ENCODE peak calls at places on chromosomes 11 and 22, in four cellular contexts. One of them, this sample, is unnamed.

GRCh38 chr11:45455536-45455935 is 169.4 kb upstream of the SYT13 start:
- DNase-seq in PC-9: no peak
- DNase-seq in activated CD8-positive, alpha-beta T cell treated with anti-CD3 and anti-CD28 coated beads for 36 hours: no peak
- DNase-seq in cardiac fibroblast: peak; percentile 10
- DNase-seq in this sample: no peak

GRCh38 chr22:30906411-30906810 is 62.2 kb downstream of the MORC2 start:
- DNase-seq in cardiac fibroblast: no peak
- DNase-seq in activated CD8-positive, alpha-beta T cell treated with anti-CD3 and anti-CD28 coated beads for 36 hours: no peak
- DNase-seq in PC-9: no peak
- DNase-seq in this sample: no peak

GRCh38 chr11:65965986-65966762 is 4.6 kb downstream of the SART1 start:
- DNase-seq in PC-9: no peak
- DNase-seq in activated CD8-positive, alpha-beta T cell treated with anti-CD3 and anti-CD28 coated beads for 36 hours: no peak
- DNase-seq in cardiac fibroblast: no peak
- DNase-seq in this sample: no peak

GRCh38 chr11:64879226-64879900 is 942 bp upstream of the EHD1 start:
- DNase-seq in PC-9: no peak
- DNase-seq in cardiac fibroblast: no peak
- DNase-seq in activated CD8-positive, alpha-beta T cell treated with anti-CD3 and anti-CD28 coated beads for 36 hours: no peak
- DNase-seq in this sample: no peak

GRCh38 chr11:12900496-12900895 is 108.6 kb upstream of the RASSF10 start:
- DNase-seq in cardiac fibroblast: peak; percentile 97
- DNase-seq in activated CD8-positive, alpha-beta T cell treated with anti-CD3 and anti-CD28 coated beads for 36 hours: no peak
- DNase-seq in PC-9: peak; percentile 55
- DNase-seq in this sample: no peak

GRCh38 chr11:108121274-108122155 is at the start of gene ACAT1:
- DNase-seq in activated CD8-positive, alpha-beta T cell treated with anti-CD3 and anti-CD28 coated beads for 36 hours: peak; percentile 98
- DNase-seq in cardiac fibroblast: peak; percentile 90
- DNase-seq in PC-9: peak; percentile 88
- DNase-seq in this sample: peak; percentile 96

GRCh38 chr11:117878314-117878938 is 2.0 kb upstream of the FXYD6 start:
- DNase-seq in PC-9: no peak
- DNase-seq in cardiac fibroblast: no peak
- DNase-seq in activated CD8-positive, alpha-beta T cell treated with anti-CD3 and anti-CD28 coated beads for 36 hours: no peak
- DNase-seq in this sample: no peak

GRCh38 chr11:65961267-65962135 is at the start of gene SART1:
- DNase-seq in cardiac fibroblast: peak; percentile 98
- DNase-seq in activated CD8-positive, alpha-beta T cell treated with anti-CD3 and anti-CD28 coated beads for 36 hours: peak; percentile 98
- DNase-seq in PC-9: peak; percentile 94
- DNase-seq in this sample: peak; percentile 95

GRCh38 chr11:60858731-60859464 is 3.1 kb upstream of the PTGDR2 start:
- DNase-seq in activated CD8-positive, alpha-beta T cell treated with anti-CD3 and anti-CD28 coated beads for 36 hours: peak; percentile 30
- DNase-seq in PC-9: peak; percentile 23
- DNase-seq in cardiac fibroblast: no peak
- DNase-seq in this sample: no peak

GRCh38 chr11:97610000-97610399 is 1220.2 kb downstream of the JRKL start:
- DNase-seq in cardiac fibroblast: peak; percentile 56
- DNase-seq in PC-9: no peak
- DNase-seq in activated CD8-positive, alpha-beta T cell treated with anti-CD3 and anti-CD28 coated beads for 36 hours: no peak
- DNase-seq in this sample: no peak

GRCh38 chr11:61551630-61552029 is 29.2 kb downstream of the SYT7 start:
- DNase-seq in PC-9: no peak
- DNase-seq in cardiac fibroblast: peak; percentile 25
- DNase-seq in activated CD8-positive, alpha-beta T cell treated with anti-CD3 and anti-CD28 coated beads for 36 hours: no peak
- DNase-seq in this sample: peak; percentile 49

DNA sequence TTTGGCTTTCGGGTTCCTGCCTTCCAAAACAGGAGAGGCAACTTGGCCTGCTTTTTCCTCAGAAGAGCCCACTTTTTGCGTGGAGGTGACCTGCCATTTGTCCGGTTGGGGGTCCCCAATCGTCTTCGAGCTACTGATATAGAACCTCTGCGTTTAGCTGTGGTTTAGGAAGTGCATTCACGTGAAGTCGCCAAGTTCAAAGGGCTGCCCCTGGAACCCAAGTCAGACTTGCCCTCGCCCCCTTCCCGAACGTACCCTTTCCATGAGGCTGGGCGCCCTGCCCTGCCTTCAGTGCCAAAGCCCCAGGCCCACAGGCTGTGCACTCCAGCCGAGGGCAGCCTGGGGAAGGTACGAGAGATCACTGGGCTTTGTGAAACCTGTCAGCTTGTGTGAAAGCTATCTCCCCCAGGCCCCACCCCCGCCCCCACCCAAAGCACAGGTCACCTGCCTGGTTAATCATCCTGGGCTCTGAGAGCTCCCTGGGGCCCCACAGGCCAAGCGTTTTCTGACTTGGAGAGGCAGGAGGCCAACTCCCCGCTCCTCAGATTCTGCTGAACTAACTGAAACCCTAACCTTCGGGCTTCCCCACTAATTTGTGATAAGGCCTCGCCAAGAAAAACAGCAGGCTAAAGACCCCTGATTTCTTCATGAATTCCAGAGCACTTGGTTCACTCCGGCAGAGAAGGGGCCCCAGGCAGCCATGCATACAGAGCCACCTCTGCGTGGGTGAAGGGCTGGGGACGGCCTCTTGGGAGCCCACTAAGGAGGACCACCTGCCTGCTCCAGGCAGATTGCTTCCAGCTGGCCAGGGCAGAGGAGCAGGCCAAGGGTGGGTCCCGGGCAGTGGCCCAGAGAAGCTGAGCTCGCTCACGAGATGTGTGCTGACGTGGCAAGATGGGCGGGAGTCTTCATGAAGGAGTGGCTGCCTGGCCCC is 25.8 kb upstream of the KCNQ1OT1 start:
- DNase-seq in PC-9: no peak
- DNase-seq in activated CD8-positive, alpha-beta T cell treated with anti-CD3 and anti-CD28 coated beads for 36 hours: no peak
- DNase-seq in cardiac fibroblast: peak; percentile 36
- DNase-seq in this sample: no peak
- TF ChIP-seq CTCF in PC-9: no peak
- TF ChIP-seq CTCF in activated CD8-positive, alpha-beta T cell treated with anti-CD3 and anti-CD28 coated beads for 36 hours: no peak
- TF ChIP-seq CTCF in cardiac fibroblast: no peak
- TF ChIP-seq CTCF in this sample: no peak

GRCh38 chr11:23555085-23555484 is 694.8 kb upstream of the CCDC179 start:
- DNase-seq in cardiac fibroblast: peak; percentile 73
- DNase-seq in PC-9: no peak
- DNase-seq in activated CD8-positive, alpha-beta T cell treated with anti-CD3 and anti-CD28 coated beads for 36 hours: no peak
- DNase-seq in this sample: no peak

GRCh38 chr11:23556163-23556750 is 696.0 kb upstream of the CCDC179 start:
- DNase-seq in cardiac fibroblast: no peak
- DNase-seq in PC-9: no peak
- DNase-seq in activated CD8-positive, alpha-beta T cell treated with anti-CD3 and anti-CD28 coated beads for 36 hours: no peak
- DNase-seq in this sample: no peak

GRCh38 chr11:23554002-23554401 is 693.7 kb upstream of the CCDC179 start:
- DNase-seq in activated CD8-positive, alpha-beta T cell treated with anti-CD3 and anti-CD28 coated beads for 36 hours: no peak
- DNase-seq in cardiac fibroblast: no peak
- DNase-seq in PC-9: no peak
- DNase-seq in this sample: no peak
- TF ChIP-seq CTCF in activated CD8-positive, alpha-beta T cell treated with anti-CD3 and anti-CD28 coated beads for 36 hours: no peak
- TF ChIP-seq CTCF in cardiac fibroblast: no peak
- TF ChIP-seq CTCF in PC-9: peak; percentile 33
- TF ChIP-seq CTCF in this sample: no peak

DNA sequence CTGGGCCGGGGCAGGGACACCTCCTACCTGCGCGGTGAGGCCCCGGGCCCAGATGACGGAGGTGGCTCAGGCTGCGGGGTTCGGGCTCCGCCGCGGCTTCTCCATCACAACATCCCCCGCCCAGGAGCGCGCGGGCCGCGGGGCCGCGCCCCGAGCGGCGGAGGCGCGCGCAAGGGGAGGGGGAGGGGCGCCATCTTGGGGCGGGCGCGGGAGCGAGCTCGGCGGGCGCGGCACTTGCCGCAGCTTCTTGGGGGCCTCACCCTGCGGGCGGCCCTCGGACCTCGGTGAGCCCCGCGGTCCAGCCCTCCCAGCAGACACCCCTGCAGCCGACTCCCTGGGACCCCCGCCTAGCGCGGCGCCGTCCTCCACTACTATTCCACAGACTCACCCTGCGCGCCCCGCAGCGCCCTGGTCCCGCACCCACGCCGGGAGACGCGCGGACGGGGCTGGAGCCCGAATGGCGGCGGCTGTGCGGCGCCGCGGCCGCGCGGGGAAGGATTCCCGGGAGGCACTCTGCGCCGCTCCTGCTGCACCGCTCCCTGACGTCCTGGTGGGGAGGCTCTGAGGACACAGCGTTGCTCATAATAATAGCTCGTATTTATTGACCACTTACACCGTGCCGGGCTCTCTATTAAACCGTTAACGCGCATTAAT is at the start of gene APBB1:
- DNase-seq in cardiac fibroblast: peak; percentile 46
- DNase-seq in PC-9: no peak
- DNase-seq in activated CD8-positive, alpha-beta T cell treated with anti-CD3 and anti-CD28 coated beads for 36 hours: peak; percentile 69
- DNase-seq in this sample: peak; percentile 61
- TF ChIP-seq CTCF in cardiac fibroblast: peak; percentile 24
- TF ChIP-seq CTCF in PC-9: no peak
- TF ChIP-seq CTCF in activated CD8-positive, alpha-beta T cell treated with anti-CD3 and anti-CD28 coated beads for 36 hours: no peak
- TF ChIP-seq CTCF in this sample: no peak

GRCh38 chr11:30345644-30346043 is 22.7 kb downstream of the ARL14EP start:
- DNase-seq in activated CD8-positive, alpha-beta T cell treated with anti-CD3 and anti-CD28 coated beads for 36 hours: no peak
- DNase-seq in cardiac fibroblast: no peak
- DNase-seq in PC-9: no peak
- DNase-seq in this sample: no peak
- TF ChIP-seq CTCF in activated CD8-positive, alpha-beta T cell treated with anti-CD3 and anti-CD28 coated beads for 36 hours: no peak
- TF ChIP-seq CTCF in cardiac fibroblast: no peak
- TF ChIP-seq CTCF in PC-9: no peak
- TF ChIP-seq CTCF in this sample: no peak

DNA sequence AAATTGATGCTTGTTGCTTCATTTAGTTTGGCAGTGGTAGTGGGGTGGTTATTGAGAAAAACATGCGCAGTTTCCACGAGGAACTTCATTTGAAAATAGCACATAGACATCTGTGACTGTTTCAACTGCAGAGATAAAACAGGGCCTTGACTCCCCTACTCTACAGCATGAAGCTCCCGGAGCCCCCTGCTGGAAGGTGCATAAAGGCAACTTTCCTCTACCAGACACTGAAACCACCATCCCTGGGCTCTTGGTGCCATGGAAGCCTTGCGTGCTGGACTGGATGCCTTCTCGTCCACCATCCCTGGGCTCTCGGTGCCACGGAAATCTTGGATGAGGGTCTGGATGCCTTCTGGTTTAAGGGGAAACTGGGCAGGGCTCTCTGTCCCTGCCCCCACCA is 195.8 kb downstream of the CSNK2A3 start:
- DNase-seq in activated CD8-positive, alpha-beta T cell treated with anti-CD3 and anti-CD28 coated beads for 36 hours: peak; percentile 64
- DNase-seq in PC-9: no peak
- DNase-seq in cardiac fibroblast: peak; percentile 25
- DNase-seq in this sample: peak; percentile 36
- TF ChIP-seq CTCF in activated CD8-positive, alpha-beta T cell treated with anti-CD3 and anti-CD28 coated beads for 36 hours: peak; percentile 46
- TF ChIP-seq CTCF in PC-9: peak; percentile 31
- TF ChIP-seq CTCF in cardiac fibroblast: peak; percentile 51
- TF ChIP-seq CTCF in this sample: no peak

GRCh38 chr22:37953062-37953436 is 352 bp downstream of the C22orf23 start:
- DNase-seq in cardiac fibroblast: no peak
- DNase-seq in PC-9: peak; percentile 37
- DNase-seq in activated CD8-positive, alpha-beta T cell treated with anti-CD3 and anti-CD28 coated beads for 36 hours: no peak
- DNase-seq in this sample: peak; percentile 9

GRCh38 chr22:37957232-37957631 is 3.7 kb downstream of the POLR2F start:
- DNase-seq in PC-9: no peak
- DNase-seq in activated CD8-positive, alpha-beta T cell treated with anti-CD3 and anti-CD28 coated beads for 36 hours: no peak
- DNase-seq in cardiac fibroblast: no peak
- DNase-seq in this sample: no peak

GRCh38 chr22:37953437-37954179 is at the start of the genes C22orf23 and POLR2F:
- DNase-seq in activated CD8-positive, alpha-beta T cell treated with anti-CD3 and anti-CD28 coated beads for 36 hours: peak; percentile 98
- DNase-seq in PC-9: peak; percentile 91
- DNase-seq in cardiac fibroblast: peak; percentile 96
- DNase-seq in this sample: peak; percentile 93

DNA sequence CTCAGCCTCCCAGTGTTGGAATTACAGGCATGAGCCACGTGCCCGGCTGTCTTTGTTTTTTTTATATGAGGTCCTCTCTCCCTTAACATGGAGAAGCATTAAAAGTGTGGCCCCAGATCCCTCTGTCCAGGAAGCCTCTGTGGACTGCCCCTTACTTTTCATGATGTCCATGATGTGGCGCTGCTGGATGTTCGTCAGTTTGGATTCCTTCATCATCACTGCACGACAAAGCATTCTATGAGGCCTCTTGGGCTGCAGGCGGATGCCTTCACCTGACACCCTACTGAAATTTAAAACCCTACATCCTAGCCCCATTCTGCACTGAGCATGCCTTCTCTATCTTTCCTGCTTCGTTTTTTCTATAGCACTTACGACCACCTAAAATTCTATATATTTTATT is 2.1 kb downstream of the C22orf23 start:
- DNase-seq in PC-9: no peak
- DNase-seq in activated CD8-positive, alpha-beta T cell treated with anti-CD3 and anti-CD28 coated beads for 36 hours: no peak
- DNase-seq in cardiac fibroblast: peak; percentile 30
- DNase-seq in this sample: no peak
- TF ChIP-seq CTCF in PC-9: no peak
- TF ChIP-seq CTCF in activated CD8-positive, alpha-beta T cell treated with anti-CD3 and anti-CD28 coated beads for 36 hours: no peak
- TF ChIP-seq CTCF in cardiac fibroblast: no peak
- TF ChIP-seq CTCF in this sample: no peak

DNA sequence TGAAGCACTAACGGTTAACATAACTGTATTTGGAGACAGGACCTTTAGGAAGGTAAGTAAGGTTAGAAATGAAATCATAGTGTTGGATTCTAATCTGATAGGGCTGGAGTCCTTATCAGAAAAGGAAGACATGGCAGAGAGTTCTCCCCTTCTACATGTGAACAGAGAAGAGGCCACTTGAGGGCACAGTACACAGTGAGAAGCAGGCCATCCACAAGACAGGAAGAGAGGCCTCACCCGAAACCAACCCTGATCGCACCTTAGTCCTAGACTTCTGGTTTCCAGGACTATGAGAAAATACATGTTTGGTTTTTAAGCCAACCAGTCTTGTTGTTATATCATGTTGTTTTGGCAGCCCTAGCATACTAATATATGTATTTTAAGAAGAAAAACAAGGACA is 170.0 kb downstream of the LRRC4C start:
- DNase-seq in activated CD8-positive, alpha-beta T cell treated with anti-CD3 and anti-CD28 coated beads for 36 hours: no peak
- DNase-seq in cardiac fibroblast: no peak
- DNase-seq in PC-9: no peak
- DNase-seq in this sample: no peak
- TF ChIP-seq CTCF in activated CD8-positive, alpha-beta T cell treated with anti-CD3 and anti-CD28 coated beads for 36 hours: no peak
- TF ChIP-seq CTCF in cardiac fibroblast: no peak
- TF ChIP-seq CTCF in PC-9: no peak
- TF ChIP-seq CTCF in this sample: no peak

DNA sequence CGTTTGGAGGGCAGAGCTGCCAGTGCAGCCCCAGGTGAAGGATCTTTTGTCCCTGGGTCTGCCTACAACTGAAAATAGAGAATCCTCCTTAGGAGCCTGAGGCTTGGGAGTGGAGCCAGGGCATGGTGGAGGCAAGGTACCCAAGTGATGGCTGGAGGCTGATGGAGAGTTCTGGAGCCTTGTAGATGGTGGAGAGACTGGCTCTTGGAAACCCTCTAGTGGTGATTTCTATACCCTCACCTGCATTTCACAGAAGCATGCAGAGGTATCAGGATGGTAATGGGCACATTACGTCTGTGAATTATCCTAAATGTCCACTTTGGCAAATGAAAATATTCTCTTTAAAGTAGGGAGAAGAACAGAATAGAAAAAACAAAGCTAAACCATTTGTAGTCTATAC is 44.4 kb downstream of the INSC start:
- DNase-seq in cardiac fibroblast: peak; percentile 74
- DNase-seq in activated CD8-positive, alpha-beta T cell treated with anti-CD3 and anti-CD28 coated beads for 36 hours: no peak
- DNase-seq in PC-9: no peak
- DNase-seq in this sample: peak; percentile 12
- TF ChIP-seq CTCF in cardiac fibroblast: peak; percentile 78
- TF ChIP-seq CTCF in activated CD8-positive, alpha-beta T cell treated with anti-CD3 and anti-CD28 coated beads for 36 hours: peak; percentile 48
- TF ChIP-seq CTCF in PC-9: peak; percentile 57
- TF ChIP-seq CTCF in this sample: peak; percentile 46

This sample was measured in Calu3.